ENCODE peak calls at places on chromosomes 16 and 17, in eight cellular contexts. One of them, this sample, is unnamed.

GRCh38 chr16:77834600-77834963 is 46.2 kb downstream of the VAT1L start:
- DNase-seq in WERI-Rb-1: no peak
- DNase-seq in CD4-positive, alpha-beta memory T cell: no peak
- DNase-seq in tibial artery: no peak
- DNase-seq in cardiac muscle cell: no peak
- DNase-seq in colonic mucosa: no peak
- DNase-seq in pancreas: no peak
- DNase-seq in brain microvascular endothelial cell: peak
- DNase-seq in this sample: no peak

GRCh38 chr17:15185625-15185991 is 79.5 kb downstream of the PMP22 start:
- DNase-seq in pancreas: peak
- DNase-seq in WERI-Rb-1: peak
- DNase-seq in cardiac muscle cell: peak
- DNase-seq in CD4-positive, alpha-beta memory T cell: no peak
- DNase-seq in brain microvascular endothelial cell: peak
- DNase-seq in colonic mucosa: peak
- DNase-seq in tibial artery: peak
- DNase-seq in this sample: no peak

GRCh38 chr17:33778505-33779398 is 476.3 kb upstream of the CCL2 start:
- DNase-seq in pancreas: peak
- DNase-seq in WERI-Rb-1: peak
- DNase-seq in colonic mucosa: peak
- DNase-seq in CD4-positive, alpha-beta memory T cell: peak
- DNase-seq in brain microvascular endothelial cell: peak
- DNase-seq in cardiac muscle cell: peak
- DNase-seq in tibial artery: no peak
- DNase-seq in this sample: no peak

GRCh38 chr16:17287401-17287800 is 183.4 kb downstream of the XYLT1 start:
- DNase-seq in pancreas: no peak
- DNase-seq in cardiac muscle cell: peak
- DNase-seq in tibial artery: no peak
- DNase-seq in colonic mucosa: no peak
- DNase-seq in brain microvascular endothelial cell: no peak
- DNase-seq in WERI-Rb-1: no peak
- DNase-seq in CD4-positive, alpha-beta memory T cell: no peak
- DNase-seq in this sample: no peak

GRCh38 chr16:73058221-73058615 is 10.3 kb upstream of the ZFHX3 start:
- DNase-seq in pancreas: no peak
- DNase-seq in brain microvascular endothelial cell: no peak
- DNase-seq in CD4-positive, alpha-beta memory T cell: no peak
- DNase-seq in colonic mucosa: no peak
- DNase-seq in tibial artery: no peak
- DNase-seq in cardiac muscle cell: peak
- DNase-seq in WERI-Rb-1: no peak
- DNase-seq in this sample: no peak

GRCh38 chr17:68455756-68456528 is 1.4 kb downstream of the WIPI1 start:
- DNase-seq in tibial artery: no peak
- DNase-seq in brain microvascular endothelial cell: peak
- DNase-seq in WERI-Rb-1: no peak
- DNase-seq in colonic mucosa: no peak
- DNase-seq in cardiac muscle cell: no peak
- DNase-seq in pancreas: no peak
- DNase-seq in CD4-positive, alpha-beta memory T cell: no peak
- DNase-seq in this sample: no peak

GRCh38 chr16:18979936-18980335 is 3.8 kb upstream of the TMC7 start:
- DNase-seq in cardiac muscle cell: no peak
- DNase-seq in tibial artery: no peak
- DNase-seq in brain microvascular endothelial cell: no peak
- DNase-seq in WERI-Rb-1: no peak
- DNase-seq in colonic mucosa: no peak
- DNase-seq in CD4-positive, alpha-beta memory T cell: no peak
- DNase-seq in pancreas: no peak
- DNase-seq in this sample: no peak

GRCh38 chr17:22464041-22464440 is 771.7 kb downstream of the KCNJ18 start:
- DNase-seq in brain microvascular endothelial cell: no peak
- DNase-seq in pancreas: no peak
- DNase-seq in cardiac muscle cell: no peak
- DNase-seq in tibial artery: no peak
- DNase-seq in colonic mucosa: no peak
- DNase-seq in CD4-positive, alpha-beta memory T cell: no peak
- DNase-seq in WERI-Rb-1: no peak
- DNase-seq in this sample: no peak

GRCh38 chr17:49231563-49231894 is 942 bp upstream of the PHOSPHO1 start:
- DNase-seq in CD4-positive, alpha-beta memory T cell: no peak
- DNase-seq in cardiac muscle cell: no peak
- DNase-seq in pancreas: no peak
- DNase-seq in tibial artery: no peak
- DNase-seq in brain microvascular endothelial cell: no peak
- DNase-seq in WERI-Rb-1: no peak
- DNase-seq in colonic mucosa: no peak
- DNase-seq in this sample: no peak

GRCh38 chr17:49230636-49231562 is at the start of gene PHOSPHO1:
- DNase-seq in brain microvascular endothelial cell: peak
- DNase-seq in cardiac muscle cell: peak
- DNase-seq in colonic mucosa: peak
- DNase-seq in WERI-Rb-1: peak
- DNase-seq in tibial artery: peak
- DNase-seq in pancreas: peak
- DNase-seq in CD4-positive, alpha-beta memory T cell: peak
- DNase-seq in this sample: no peak

GRCh38 chr17:49229076-49229804 is 1.3 kb downstream of the PHOSPHO1 start:
- DNase-seq in cardiac muscle cell: no peak
- DNase-seq in brain microvascular endothelial cell: no peak
- DNase-seq in colonic mucosa: no peak
- DNase-seq in tibial artery: no peak
- DNase-seq in CD4-positive, alpha-beta memory T cell: no peak
- DNase-seq in WERI-Rb-1: no peak
- DNase-seq in pancreas: no peak
- DNase-seq in this sample: no peak

GRCh38 chr17:49227436-49228261 is 2.9 kb downstream of the PHOSPHO1 start:
- DNase-seq in pancreas: peak
- DNase-seq in CD4-positive, alpha-beta memory T cell: peak
- DNase-seq in cardiac muscle cell: peak
- DNase-seq in brain microvascular endothelial cell: peak
- DNase-seq in colonic mucosa: peak
- DNase-seq in tibial artery: peak
- DNase-seq in WERI-Rb-1: peak
- DNase-seq in this sample: no peak

DNA sequence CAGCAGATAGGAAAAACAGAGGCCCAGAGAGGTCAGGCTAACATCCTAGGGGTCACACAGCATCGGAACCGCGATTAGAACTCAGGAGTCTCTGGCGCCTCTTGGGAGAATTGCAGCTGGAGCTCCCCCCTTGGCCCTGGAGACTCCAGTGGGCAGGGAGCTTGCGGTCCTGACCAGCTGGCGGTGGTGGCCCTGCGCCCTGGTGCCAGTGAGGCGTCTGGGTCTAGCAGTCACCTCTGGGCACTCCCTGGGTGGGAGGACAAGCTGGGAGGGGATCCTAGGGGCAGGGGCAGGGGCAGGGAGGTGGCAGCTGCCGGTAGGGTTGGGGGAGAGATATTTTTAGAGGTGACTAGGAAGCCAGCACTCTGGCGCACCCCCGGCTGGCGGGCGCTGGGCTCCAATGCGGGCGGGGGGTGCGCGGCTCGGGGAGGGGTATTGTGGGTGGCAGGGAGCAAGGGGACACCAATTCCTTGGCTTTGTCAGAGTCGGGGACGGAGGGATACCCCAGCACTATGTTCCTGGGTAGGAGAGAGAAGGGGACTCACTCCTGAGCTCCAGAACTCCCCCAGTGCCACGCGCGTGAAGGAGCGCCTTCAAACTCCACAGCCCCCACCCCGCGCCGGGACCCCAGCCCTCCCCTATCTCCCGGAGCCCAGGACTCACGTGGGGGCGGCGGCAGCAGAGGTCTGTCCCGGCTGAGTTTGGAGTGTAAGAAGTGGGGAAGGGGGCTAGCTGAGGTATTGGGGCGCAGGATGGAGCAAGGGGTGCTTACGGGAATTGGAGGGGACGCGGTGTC is 584 bp downstream of the PHOSPHO1 start:
- DNase-seq in tibial artery: no peak
- DNase-seq in colonic mucosa: no peak
- DNase-seq in cardiac muscle cell: no peak
- DNase-seq in WERI-Rb-1: no peak
- DNase-seq in brain microvascular endothelial cell: no peak
- DNase-seq in CD4-positive, alpha-beta memory T cell: no peak
- DNase-seq in pancreas: no peak
- DNase-seq in this sample: no peak
- H3K4me3 ChIP-seq in tibial artery: peak
- H3K4me3 ChIP-seq in colonic mucosa: peak
- H3K4me3 ChIP-seq in cardiac muscle cell: peak
- H3K4me3 ChIP-seq in WERI-Rb-1: peak
- H3K4me3 ChIP-seq in brain microvascular endothelial cell: peak
- H3K4me3 ChIP-seq in CD4-positive, alpha-beta memory T cell: peak
- H3K4me3 ChIP-seq in pancreas: peak
- H3K4me3 ChIP-seq in this sample: peak

DNA sequence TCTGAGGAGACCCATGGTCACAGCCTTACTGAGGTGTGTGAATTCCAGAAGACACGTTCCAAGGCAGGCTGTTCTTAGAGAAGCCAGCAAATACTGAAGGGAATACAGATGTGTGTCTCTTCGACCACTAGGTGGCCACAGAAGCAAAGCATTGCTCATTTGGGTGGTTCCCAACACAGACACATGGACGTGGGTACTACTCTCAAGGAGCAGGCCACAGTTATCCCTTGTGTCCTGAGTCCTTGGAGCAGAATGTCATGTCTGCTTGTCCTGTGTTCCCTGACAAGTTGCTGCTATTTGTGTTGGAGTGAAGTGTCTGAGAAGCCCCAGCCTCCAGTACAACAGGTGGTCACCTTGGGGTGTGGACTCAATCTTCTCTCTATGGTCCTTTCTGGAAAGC is 30.3 kb downstream of the HMOX2 start:
- DNase-seq in colonic mucosa: peak
- DNase-seq in cardiac muscle cell: peak
- DNase-seq in pancreas: peak
- DNase-seq in WERI-Rb-1: peak
- DNase-seq in brain microvascular endothelial cell: peak
- DNase-seq in tibial artery: peak
- DNase-seq in CD4-positive, alpha-beta memory T cell: peak
- DNase-seq in this sample: no peak
- H3K27ac ChIP-seq in colonic mucosa: no peak
- H3K27ac ChIP-seq in cardiac muscle cell: no peak
- H3K27ac ChIP-seq in pancreas: no peak
- H3K27ac ChIP-seq in WERI-Rb-1: no peak
- H3K27ac ChIP-seq in brain microvascular endothelial cell: no peak
- H3K27ac ChIP-seq in tibial artery: no peak
- H3K27ac ChIP-seq in CD4-positive, alpha-beta memory T cell: peak
- H3K27ac ChIP-seq in this sample: no peak

DNA sequence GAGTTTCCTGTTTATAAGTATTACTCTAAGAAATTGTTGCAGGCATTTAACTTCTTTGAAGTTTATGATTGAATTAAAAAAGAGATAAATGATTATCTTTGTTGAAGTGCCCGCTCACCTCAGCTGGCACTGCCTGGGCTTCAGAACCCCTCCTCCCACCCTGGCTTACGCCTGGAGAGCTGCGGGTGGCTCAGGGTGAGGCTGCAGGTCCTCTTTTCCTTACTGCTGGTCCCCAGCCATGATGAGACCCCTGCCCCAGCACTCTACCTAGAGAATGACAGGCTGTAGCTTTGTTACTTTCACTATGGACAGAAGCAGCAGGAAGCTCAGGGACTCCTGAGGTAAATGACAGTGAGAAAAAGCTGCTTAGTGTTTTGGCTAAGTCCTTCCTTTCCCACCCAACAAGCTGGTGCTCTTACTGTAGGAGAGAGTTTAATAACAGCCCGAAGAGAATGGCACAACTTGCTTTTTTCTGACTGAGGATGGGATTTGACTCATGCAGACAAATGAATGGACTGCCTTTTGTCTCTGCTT is 62.1 kb downstream of the EPN2 start:
- DNase-seq in colonic mucosa: no peak
- DNase-seq in brain microvascular endothelial cell: no peak
- DNase-seq in CD4-positive, alpha-beta memory T cell: no peak
- DNase-seq in pancreas: no peak
- DNase-seq in tibial artery: no peak
- DNase-seq in cardiac muscle cell: no peak
- DNase-seq in WERI-Rb-1: peak
- DNase-seq in this sample: no peak
- H3K4me3 ChIP-seq in colonic mucosa: no peak
- H3K4me3 ChIP-seq in brain microvascular endothelial cell: no peak
- H3K4me3 ChIP-seq in CD4-positive, alpha-beta memory T cell: no peak
- H3K4me3 ChIP-seq in pancreas: no peak
- H3K4me3 ChIP-seq in tibial artery: no peak
- H3K4me3 ChIP-seq in cardiac muscle cell: no peak
- H3K4me3 ChIP-seq in WERI-Rb-1: peak
- H3K4me3 ChIP-seq in this sample: no peak

GRCh38 chr17:57406981-57407286 is 150.6 kb downstream of the MSI2 start:
- DNase-seq in CD4-positive, alpha-beta memory T cell: no peak
- DNase-seq in WERI-Rb-1: no peak
- DNase-seq in cardiac muscle cell: no peak
- DNase-seq in colonic mucosa: no peak
- DNase-seq in brain microvascular endothelial cell: no peak
- DNase-seq in tibial artery: no peak
- DNase-seq in pancreas: no peak
- DNase-seq in this sample: no peak

GRCh38 chr17:57406131-57406980 is 150.0 kb downstream of the MSI2 start:
- DNase-seq in cardiac muscle cell: peak
- DNase-seq in colonic mucosa: peak
- DNase-seq in pancreas: no peak
- DNase-seq in WERI-Rb-1: peak
- DNase-seq in brain microvascular endothelial cell: no peak
- DNase-seq in CD4-positive, alpha-beta memory T cell: no peak
- DNase-seq in tibial artery: no peak
- DNase-seq in this sample: no peak

GRCh38 chr17:57408064-57408811 is 151.9 kb downstream of the MSI2 start:
- DNase-seq in WERI-Rb-1: no peak
- DNase-seq in cardiac muscle cell: peak
- DNase-seq in pancreas: no peak
- DNase-seq in brain microvascular endothelial cell: no peak
- DNase-seq in tibial artery: no peak
- DNase-seq in CD4-positive, alpha-beta memory T cell: peak
- DNase-seq in colonic mucosa: peak
- DNase-seq in this sample: no peak

GRCh38 chr17:57405486-57406072 is 149.3 kb downstream of the MSI2 start:
- DNase-seq in cardiac muscle cell: no peak
- DNase-seq in brain microvascular endothelial cell: no peak
- DNase-seq in CD4-positive, alpha-beta memory T cell: no peak
- DNase-seq in pancreas: no peak
- DNase-seq in WERI-Rb-1: no peak
- DNase-seq in tibial artery: no peak
- DNase-seq in colonic mucosa: no peak
- DNase-seq in this sample: no peak

DNA sequence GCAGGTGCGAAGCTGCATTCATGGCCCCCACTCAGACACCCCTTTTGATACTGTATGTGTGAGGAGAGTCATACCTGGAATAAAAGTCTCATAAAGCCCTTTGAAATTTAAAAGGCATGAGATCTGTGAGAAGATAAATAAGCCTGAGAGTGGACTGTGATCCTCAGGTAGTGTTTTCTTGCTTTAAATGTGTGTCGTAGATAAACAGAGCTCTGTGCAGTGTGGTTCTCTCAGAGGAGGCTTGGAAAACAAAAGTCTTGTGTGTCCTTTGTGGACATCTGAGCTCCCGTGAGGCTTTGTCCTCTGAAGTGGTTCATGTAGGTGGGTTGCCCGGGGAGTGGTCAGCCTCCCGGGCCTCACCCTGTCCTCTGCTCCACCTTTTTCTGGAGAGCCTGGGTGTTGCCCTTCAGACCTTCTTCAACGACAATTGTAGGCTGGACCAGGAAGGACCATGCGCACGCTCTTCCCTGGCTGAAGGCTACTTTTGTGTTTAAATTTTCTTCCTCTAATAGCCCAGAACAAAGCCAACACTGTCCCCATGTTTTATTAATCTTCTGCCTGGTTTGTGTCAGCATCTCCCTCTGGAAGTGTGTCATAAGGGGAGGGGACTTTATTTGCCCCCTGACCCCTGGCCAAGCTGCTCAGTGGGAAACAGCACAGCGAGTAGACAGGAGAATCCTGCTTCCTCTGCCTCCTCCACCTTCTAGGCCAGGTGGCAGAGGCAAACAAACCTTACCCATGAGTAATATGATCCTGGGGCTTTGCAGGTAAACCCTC is 151.2 kb downstream of the MSI2 start:
- DNase-seq in cardiac muscle cell: no peak
- DNase-seq in pancreas: no peak
- DNase-seq in colonic mucosa: peak
- DNase-seq in WERI-Rb-1: peak
- DNase-seq in tibial artery: no peak
- DNase-seq in brain microvascular endothelial cell: no peak
- DNase-seq in CD4-positive, alpha-beta memory T cell: no peak
- DNase-seq in this sample: no peak
- H3K27ac ChIP-seq in cardiac muscle cell: peak
- H3K27ac ChIP-seq in pancreas: peak
- H3K27ac ChIP-seq in colonic mucosa: peak
- H3K27ac ChIP-seq in WERI-Rb-1: peak
- H3K27ac ChIP-seq in tibial artery: no peak
- H3K27ac ChIP-seq in brain microvascular endothelial cell: no peak
- H3K27ac ChIP-seq in CD4-positive, alpha-beta memory T cell: no peak
- H3K27ac ChIP-seq in this sample: no peak

This sample was measured in coronary artery.